ENCODE peak calls at places on chromosomes 3 and 15, in six cellular contexts. R, Z, V, I, X and T are unnamed samples. For H3K4me1, the result is how much of the 10 kb centered on the place peaks cover.

GRCh38 chr3:129690406-129690805 is 83.9 kb upstream of the PLXND1 start:
- DNase-seq in R (no peak), Z (peak), V (peak), I (peak), X (peak), T (no peak)

GRCh38 chr15:60070838-60071493 is 66.9 kb downstream of the FOXB1 start:
- DNase-seq in R (no peak), Z (no peak), V (no peak), I (no peak), X (no peak), T (no peak)

GRCh38 chr3:160667452-160667851 is 9.5 kb upstream of the ARL14 start:
- DNase-seq in R (no peak), Z (peak), V (no peak), I (no peak), X (no peak), T (no peak)

GRCh38 chr3:42130007-42130328 is 38.8 kb downstream of the TRAK1 start:
- DNase-seq in R (no peak), Z (no peak), V (no peak), I (no peak), X (no peak), T (no peak)

GRCh38 chr15:58546635-58547627 is 115.1 kb downstream of the LIPC start:
- DNase-seq in R (no peak), Z (peak), V (peak), I (no peak), X (no peak), T (peak)

GRCh38 chr3:10746001-10746400 is 70.0 kb upstream of the SLC6A11 start:
- DNase-seq in R (no peak), Z (no peak), V (no peak), I (no peak), X (no peak), T (no peak)

GRCh38 chr15:86001200-86001599 is 78.5 kb upstream of the AGBL1 start:
- DNase-seq in R (no peak), Z (no peak), V (no peak), I (no peak), X (no peak), T (no peak)

GRCh38 chr15:45919806-45920205 is 285.0 kb downstream of the SQOR start:
- DNase-seq in R (no peak), Z (no peak), V (no peak), I (peak), X (no peak), T (no peak)

GRCh38 chr3:42600958-42601675 is 631 bp downstream of the NKTR start:
- DNase-seq in R (peak), Z (peak), V (peak), I (peak), X (peak), T (peak)

GRCh38 chr15:84681822-84682221 is 23.8 kb upstream of the NMB start:
- DNase-seq in R (no peak), Z (no peak), V (no peak), I (no peak), X (peak), T (no peak)

GRCh38 chr3:64125561-64125960 is 99.7 kb downstream of the PRICKLE2 start:
- DNase-seq in R (no peak), Z (no peak), V (no peak), I (no peak), X (no peak), T (no peak)

GRCh38 chr3:16961621-16962205 is 77.0 kb downstream of the PLCL2 start:
- DNase-seq in R (no peak), Z (no peak), V (no peak), I (peak), X (no peak), T (no peak)

GRCh38 chr3:188345223-188345622 is 191.3 kb downstream of the LPP start:
- DNase-seq in R (no peak), Z (no peak), V (no peak), I (no peak), X (no peak), T (no peak)

GRCh38 chr3:4581040-4581439 is 87.9 kb downstream of the ITPR1 start:
- DNase-seq in R (no peak), Z (no peak), V (no peak), I (no peak), X (no peak), T (peak)

GRCh38 chr3:197753263-197753662 is 3.6 kb downstream of the FYTTD1 start:
- DNase-seq in R (no peak), Z (no peak), V (peak), I (no peak), X (no peak), T (no peak)

GRCh38 chr3:189787622-189788021 is 156.4 kb downstream of the TP63 start:
- DNase-seq in R (no peak), Z (no peak), V (no peak), I (no peak), X (no peak), T (no peak)

GRCh38 chr15:91435108-91435507 is 335.1 kb downstream of the SV2B start:
- DNase-seq in R (no peak), Z (no peak), V (no peak), I (no peak), X (no peak), T (no peak)

GRCh38 chr15:100226107-100226506 is 115.7 kb downstream of the ADAMTS17 start:
- DNase-seq in R (no peak), Z (peak), V (no peak), I (no peak), X (no peak), T (no peak)

GRCh38 chr3:126367316-126367805 is 10.2 kb upstream of the KLF15 start:
- DNase-seq in R (no peak), Z (no peak), V (no peak), I (no peak), X (no peak), T (peak)

GRCh38 chr15:89656116-89656815 is 999 bp upstream of the KIF7 start:
- DNase-seq in R (no peak), Z (no peak), V (no peak), I (no peak), X (no peak), T (no peak)

GRCh38 chr3:56800373-56801150 is 1.2 kb downstream of the ARHGEF3 start:
- DNase-seq in R (no peak), Z (peak), V (no peak), I (no peak), X (peak), T (peak)

GRCh38 chr3:115523467-115523866 is 99.8 kb upstream of the GAP43 start:
- DNase-seq in R (no peak), Z (no peak), V (no peak), I (peak), X (no peak), T (no peak)

GRCh38 chr3:52053307-52054304 is 2.8 kb downstream of the DUSP7 start:
- DNase-seq in R (no peak), Z (no peak), V (peak), I (no peak), X (peak), T (no peak)

GRCh38 chr15:85750807-85751730 is 43.7 kb downstream of the KLHL25 start:
- DNase-seq in R (peak), Z (peak), V (no peak), I (peak), X (no peak), T (peak)

GRCh38 chr15:39468341-39468740 is 112.5 kb upstream of the THBS1 start:
- DNase-seq in R (no peak), Z (peak), V (peak), I (no peak), X (no peak), T (no peak)

GRCh38 chr15:46365612-46366011 is 730.8 kb downstream of the SQOR start:
- DNase-seq in R (no peak), Z (no peak), V (no peak), I (no peak), X (no peak), T (peak)

GRCh38 chr3:136151219-136151618 is 44.9 kb downstream of the MSL2 start:
- DNase-seq in R (no peak), Z (no peak), V (no peak), I (no peak), X (no peak), T (no peak)

GRCh38 chr15:68570974-68571373 is 7.8 kb upstream of the CORO2B start:
- DNase-seq in R (no peak), Z (no peak), V (no peak), I (peak), X (no peak), T (no peak)

GRCh38 chr15:84887928-84888327 is 3.5 kb downstream of the SLC28A1 start:
- DNase-seq in R (no peak), Z (no peak), V (no peak), I (no peak), X (no peak), T (no peak)

GRCh38 chr15:66703540-66703941 is 1.5 kb downstream of the SMAD6 start:
- DNase-seq in R (no peak), Z (no peak), V (no peak), I (peak), X (no peak), T (no peak)

GRCh38 chr3:29427266-29428103 is 146.6 kb downstream of the RBMS3 start:
- DNase-seq in R (no peak), Z (no peak), V (no peak), I (no peak), X (no peak), T (no peak)

GRCh38 chr3:141432904-141433303 is 53.9 kb upstream of the RASA2 start:
- DNase-seq in R (no peak), Z (no peak), V (no peak), I (no peak), X (no peak), T (no peak)

GRCh38 chr3:141429371-141430035 is 57.3 kb upstream of the RASA2 start:
- DNase-seq in R (no peak), Z (no peak), V (no peak), I (no peak), X (no peak), T (no peak)

GRCh38 chr3:141431411-141432378 is 55.1 kb upstream of the RASA2 start:
- DNase-seq in R (no peak), Z (no peak), V (peak), I (no peak), X (no peak), T (no peak)

GRCh38 chr3:141427764-141428163 is 59.1 kb upstream of the RASA2 start:
- DNase-seq in R (no peak), Z (no peak), V (no peak), I (no peak), X (no peak), T (no peak)

DNA sequence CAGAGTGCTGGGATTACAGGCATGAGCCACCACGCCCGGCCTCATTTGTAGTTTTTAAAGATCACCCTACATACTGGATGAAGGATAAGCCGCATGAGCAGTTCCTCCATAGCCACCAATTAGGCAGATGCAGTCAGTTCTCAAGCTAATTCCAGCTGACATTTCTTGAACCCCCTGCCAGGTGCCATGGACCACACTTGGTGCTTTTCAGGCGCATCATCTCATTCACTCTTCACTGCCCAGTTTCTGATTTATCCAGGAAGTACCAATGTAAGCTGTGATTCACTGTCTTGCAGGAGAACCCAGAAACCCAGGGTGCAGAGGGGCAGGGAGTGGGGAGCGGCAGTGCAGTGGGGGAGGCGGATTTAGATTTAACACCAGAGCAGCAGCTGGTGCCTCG is 56.5 kb upstream of the RASA2 start:
- DNase-seq in R (no peak), Z (no peak), V (no peak), I (no peak), X (no peak), T (no peak)
- H3K4me1 ChIP-seq in R (under half), Z (under half), V (under half), I (under half), X (under half), T (under half)

GRCh38 chr15:99122831-99123705 is 18.2 kb downstream of the SYNM start:
- DNase-seq in R (no peak), Z (no peak), V (no peak), I (no peak), X (no peak), T (peak)
- H3K27ac ChIP-seq in R (peak), Z (peak), V (no peak), I (peak), X (no peak), T (peak)

DNA sequence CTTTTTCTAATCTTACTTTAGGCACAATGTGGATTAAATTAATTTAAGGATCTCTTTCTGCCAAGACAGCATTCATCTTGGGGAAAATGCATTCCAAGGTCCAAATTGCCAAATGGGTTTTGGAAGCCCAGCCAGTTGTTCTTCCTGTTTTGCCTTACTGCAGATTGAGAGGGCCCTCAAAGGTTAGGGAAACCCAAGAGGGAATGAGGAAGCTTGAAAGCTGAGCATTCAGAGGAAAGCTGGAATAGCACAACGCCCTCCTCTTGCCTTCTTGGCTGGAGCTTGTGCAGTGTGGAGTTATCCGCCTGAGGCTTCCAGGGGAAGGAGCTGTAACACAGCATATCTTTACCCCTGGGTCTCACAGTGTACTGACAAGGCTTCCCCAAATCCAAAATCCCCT is 18.2 kb upstream of the SACM1L start:
- DNase-seq in R (no peak), Z (no peak), V (no peak), I (no peak), X (no peak), T (no peak)
- H3K4me1 ChIP-seq in R (under half), Z (under half), V (under half), I (under half), X (under half), T (under half)

DNA sequence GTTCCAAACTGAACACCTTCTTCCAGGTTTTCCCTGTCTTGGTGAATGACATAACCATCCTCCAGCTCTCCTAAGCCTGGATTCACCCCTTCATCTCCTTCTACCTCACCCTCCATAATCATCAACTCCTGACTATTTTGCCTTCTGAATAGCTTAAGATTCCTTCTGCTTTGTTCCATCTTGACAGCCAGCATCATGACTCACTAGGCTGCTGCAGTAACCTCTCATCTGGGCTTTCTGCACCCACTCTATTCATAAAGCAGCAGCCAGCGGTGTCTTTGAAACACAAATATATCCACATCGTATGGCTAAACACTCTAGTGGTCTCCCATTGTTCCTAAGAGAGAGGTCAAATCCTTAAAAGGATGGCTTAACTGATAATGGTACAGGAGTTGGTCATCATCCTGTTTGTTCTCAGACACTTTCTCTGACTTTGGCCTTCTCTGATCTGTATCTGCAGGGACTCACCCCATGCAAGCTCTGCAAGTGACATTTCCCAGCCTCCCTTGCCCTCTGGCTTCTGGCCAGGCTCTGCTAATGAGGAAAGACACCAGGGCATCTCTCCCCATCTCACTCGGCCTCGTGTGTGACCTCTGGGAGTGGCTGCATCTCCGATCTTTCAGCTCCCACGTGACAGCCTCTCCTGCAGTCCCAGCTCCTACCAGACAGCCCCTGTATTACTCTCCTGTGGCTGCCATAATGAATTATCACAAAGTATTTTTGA is 6.1 kb downstream of the GRK7 start:
- DNase-seq in R (no peak), Z (no peak), V (peak), I (no peak), X (no peak), T (no peak)
- H3K27ac ChIP-seq in R (no peak), Z (no peak), V (no peak), I (no peak), X (no peak), T (no peak)